ENCODE peak calls at places on chromosomes 5 and 9, in five cellular contexts. H is hepatocyte, G is adrenal gland, N is fibroblast of lung, D is cardiac muscle cell. A is an unnamed sample. For H3K27me3, the result is how much of the 10 kb centered on the place peaks cover.

GRCh38 chr5:35087971-35088370 is 40.2 kb upstream of the AGXT2 start:
- DNase-seq in H (no peak), G (peak), N (peak), D (no peak), A (no peak)

GRCh38 chr9:106657951-106658350 is 205.0 kb upstream of the ZNF462 start:
- DNase-seq in H (no peak), G (no peak), N (no peak), D (no peak), A (no peak)

GRCh38 chr5:135085936-135086235 is 51.9 kb upstream of the PITX1 start:
- DNase-seq in H (no peak), G (no peak), N (no peak), D (no peak), A (no peak)

GRCh38 chr9:92963831-92964606 is 16.7 kb downstream of the FGD3 start:
- DNase-seq in H (peak), G (no peak), N (no peak), D (no peak), A (peak)

GRCh38 chr9:16410601-16411285 is 459.7 kb downstream of the BNC2 start:
- DNase-seq in H (no peak), G (no peak), N (no peak), D (no peak), A (no peak)

GRCh38 chr9:124477211-124478013 is 27.2 kb downstream of the ADGRD2 start:
- DNase-seq in H (peak), G (no peak), N (no peak), D (peak), A (no peak)

GRCh38 chr9:76162751-76163500 is 231.3 kb downstream of the RFK start:
- DNase-seq in H (peak), G (peak), N (peak), D (peak), A (no peak)

GRCh38 chr5:81639556-81639955 is 111.3 kb downstream of the SSBP2 start:
- DNase-seq in H (no peak), G (no peak), N (no peak), D (no peak), A (no peak)

GRCh38 chr5:112642885-112643284 is 94.8 kb upstream of the APC start:
- DNase-seq in H (no peak), G (no peak), N (no peak), D (peak), A (no peak)

GRCh38 chr9:68844623-68845612 is 139.9 kb downstream of the PIP5K1B start:
- DNase-seq in H (peak), G (peak), N (peak), D (peak), A (peak)

GRCh38 chr5:34600118-34600493 is 56.0 kb upstream of the RAI14 start:
- DNase-seq in H (no peak), G (no peak), N (no peak), D (no peak), A (no peak)

GRCh38 chr9:24045150-24045549 is 219.1 kb upstream of the ELAVL2 start:
- DNase-seq in H (no peak), G (no peak), N (no peak), D (no peak), A (no peak)

GRCh38 chr5:43636076-43636475 is 33.1 kb downstream of the NNT start:
- DNase-seq in H (no peak), G (no peak), N (no peak), D (no peak), A (no peak)

GRCh38 chr5:38846379-38846967 is 661 bp downstream of the OSMR start:
- DNase-seq in H (no peak), G (peak), N (peak), D (no peak), A (no peak)

GRCh38 chr5:62466228-62466627 is 53.7 kb downstream of the IPO11 start:
- DNase-seq in H (no peak), G (no peak), N (peak), D (no peak), A (no peak)

GRCh38 chr9:78769684-78770083 is 472.8 kb downstream of the PSAT1 start:
- DNase-seq in H (no peak), G (no peak), N (no peak), D (no peak), A (no peak)

GRCh38 chr5:147504001-147504400 is 5.9 kb downstream of the DPYSL3 start:
- DNase-seq in H (peak), G (no peak), N (peak), D (no peak), A (no peak)

GRCh38 chr9:88303785-88304495 is 84.3 kb upstream of the SPIN1 start:
- DNase-seq in H (no peak), G (no peak), N (no peak), D (no peak), A (no peak)

GRCh38 chr5:98432378-98432777 is 341.1 kb upstream of the RGMB start:
- DNase-seq in H (no peak), G (no peak), N (no peak), D (no peak), A (no peak)

GRCh38 chr9:27749838-27750237 is 176.6 kb upstream of the C9orf72 start:
- DNase-seq in H (no peak), G (no peak), N (no peak), D (no peak), A (no peak)

GRCh38 chr5:151107084-151107483 is 26.2 kb upstream of the TNIP1 start:
- DNase-seq in H (no peak), G (no peak), N (no peak), D (no peak), A (no peak)

GRCh38 chr9:22136446-22137140 is 127.5 kb upstream of the CDKN2B start:
- DNase-seq in H (no peak), G (no peak), N (peak), D (no peak), A (no peak)

GRCh38 chr9:92097997-92098482 is 17.2 kb downstream of the SPTLC1 start:
- DNase-seq in H (no peak), G (peak), N (peak), D (no peak), A (peak)

GRCh38 chr9:70412678-70413426 is 1.6 kb downstream of the KLF9 start:
- DNase-seq in H (peak), G (peak), N (peak), D (peak), A (no peak)

GRCh38 chr5:145903113-145903512 is 30.3 kb upstream of the GRXCR2 start:
- DNase-seq in H (no peak), G (no peak), N (no peak), D (no peak), A (no peak)

GRCh38 chr9:93675336-93676150 is 99.2 kb downstream of the PHF2 start:
- DNase-seq in H (no peak), G (peak), N (no peak), D (no peak), A (peak)

GRCh38 chr9:92988215-92988731 is 41.0 kb downstream of the FGD3 start:
- DNase-seq in H (no peak), G (no peak), N (no peak), D (no peak), A (no peak)

GRCh38 chr5:159913481-159913880 is 2.8 kb upstream of the ADRA1B start:
- DNase-seq in H (no peak), G (no peak), N (peak), D (no peak), A (no peak)

GRCh38 chr5:159917919-159918487 is 1.7 kb downstream of the ADRA1B start:
- DNase-seq in H (no peak), G (no peak), N (no peak), D (no peak), A (no peak)

GRCh38 chr5:159913048-159913447 is 3.2 kb upstream of the ADRA1B start:
- DNase-seq in H (peak), G (peak), N (peak), D (no peak), A (no peak)

GRCh38 chr5:159916841-159917761 is 819 bp downstream of the ADRA1B start:
- DNase-seq in H (no peak), G (peak), N (no peak), D (no peak), A (no peak)

DNA sequence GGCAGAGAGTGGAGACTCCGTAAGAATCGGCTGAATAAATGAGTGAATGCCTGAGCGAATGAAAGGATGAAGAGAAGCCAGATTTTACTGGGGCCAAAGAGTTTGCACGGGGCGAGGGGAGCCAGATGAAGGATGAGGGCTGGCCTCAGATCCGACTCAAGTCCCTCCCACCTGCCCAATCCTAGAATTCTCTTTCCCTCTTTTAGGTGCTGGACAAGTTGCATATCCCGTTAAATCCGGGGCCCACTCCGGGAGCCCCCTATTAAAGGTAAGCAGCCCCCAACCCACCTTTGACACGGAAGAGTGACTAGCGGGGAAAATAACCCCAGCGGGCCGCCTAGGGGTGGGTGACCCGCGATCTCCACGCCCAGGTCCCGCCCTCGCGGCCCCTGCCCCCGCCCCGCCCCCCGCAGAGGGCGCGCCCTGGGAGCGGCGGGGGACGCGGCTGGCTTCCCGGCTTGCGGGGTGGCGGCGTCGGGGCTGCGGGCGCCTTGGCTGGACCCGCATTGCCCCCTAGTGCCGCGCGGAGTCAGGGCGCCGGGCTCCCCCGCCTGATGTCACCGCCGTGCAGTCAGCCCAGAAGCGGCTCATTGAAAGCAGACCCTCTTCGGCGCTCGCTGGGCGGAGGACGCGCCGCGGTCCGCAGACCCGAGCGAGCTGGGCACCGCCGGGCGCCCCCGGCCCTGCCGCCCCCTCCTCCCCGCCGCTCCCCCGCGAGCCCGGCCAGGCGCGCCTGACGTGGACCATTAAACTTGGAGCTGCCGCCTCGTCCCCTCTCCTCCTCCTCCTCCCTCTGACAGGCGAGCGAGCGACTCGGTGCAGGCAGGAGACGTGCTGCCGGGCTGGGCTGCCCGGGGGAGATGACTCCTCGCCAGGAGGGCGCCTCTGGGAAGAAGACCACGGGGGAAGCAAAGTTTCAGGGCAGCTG is at the start of gene ADRA1B:
- DNase-seq in H (peak), G (peak), N (peak), D (peak), A (peak)
- H3K4me3 ChIP-seq in H (peak), G (no peak), N (peak), D (peak), A (peak)

GRCh38 chr9:130298663-130299279 is 33.2 kb downstream of the HMCN2 start:
- DNase-seq in H (peak), G (no peak), N (no peak), D (peak), A (peak)
- H3K27me3 ChIP-seq in H (under half), G (under half), N (under half), D (under half), A (under half)

GRCh38 chr5:181207960-181208253 is 2.9 kb upstream of the TRIM7 start:
- DNase-seq in H (no peak), G (no peak), N (no peak), D (no peak), A (no peak)
- H3K4me3 ChIP-seq in H (no peak), G (no peak), N (peak), D (no peak), A (peak)

GRCh38 chr9:135326141-135326540 is 153.4 kb upstream of the PPP1R26 start:
- DNase-seq in H (no peak), G (no peak), N (no peak), D (no peak), A (no peak)
- H3K27me3 ChIP-seq in H (under half), G (under half), N (under half), D (under half), A (under half)

DNA sequence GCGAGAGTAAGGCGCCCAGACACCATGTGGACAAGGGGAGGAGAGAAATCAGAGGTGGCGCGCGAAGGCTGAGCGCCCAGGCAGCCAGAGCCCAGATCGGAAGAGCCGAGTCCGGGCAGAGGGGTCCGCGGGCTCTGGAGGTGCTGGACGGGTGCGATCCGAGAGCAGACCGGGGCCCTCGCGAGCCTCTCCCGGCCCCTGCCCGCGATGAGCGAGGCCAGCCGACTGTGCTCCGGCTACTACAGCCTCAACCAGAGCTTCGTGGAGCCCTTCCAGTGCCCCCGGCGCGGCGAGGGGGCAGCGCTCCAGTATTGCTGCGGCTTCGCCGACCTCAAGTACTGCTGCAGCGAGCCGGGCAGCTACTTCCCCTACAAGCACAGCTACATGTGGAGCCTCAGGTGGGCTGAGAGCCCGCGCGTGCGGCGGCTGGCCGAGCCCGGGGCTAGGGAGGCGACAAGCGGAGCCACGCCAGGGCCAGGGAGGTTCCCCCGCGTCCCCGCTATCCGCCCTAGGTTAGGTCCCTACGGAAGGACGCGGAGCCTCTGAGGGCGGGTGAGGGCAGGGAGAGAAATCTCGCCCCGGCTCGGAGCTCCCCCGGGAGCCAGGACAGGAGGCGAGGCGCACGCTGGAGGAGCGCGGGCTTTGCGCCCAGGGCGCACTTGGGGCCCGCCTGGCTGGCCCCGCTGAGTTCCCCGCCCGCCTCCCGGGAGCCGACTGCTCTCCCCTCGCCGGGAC is at the start of gene SHISAL2B:
- DNase-seq in H (peak), G (no peak), N (peak), D (peak), A (no peak)
- H3K4me3 ChIP-seq in H (peak), G (no peak), N (peak), D (peak), A (no peak)

GRCh38 chr5:149685494-149685893 is 44.6 kb upstream of the PPARGC1B start:
- DNase-seq in H (no peak), G (no peak), N (no peak), D (no peak), A (no peak)
- H3K27me3 ChIP-seq in H (under half), G (under half), N (under half), D (under half), A (under half)

DNA sequence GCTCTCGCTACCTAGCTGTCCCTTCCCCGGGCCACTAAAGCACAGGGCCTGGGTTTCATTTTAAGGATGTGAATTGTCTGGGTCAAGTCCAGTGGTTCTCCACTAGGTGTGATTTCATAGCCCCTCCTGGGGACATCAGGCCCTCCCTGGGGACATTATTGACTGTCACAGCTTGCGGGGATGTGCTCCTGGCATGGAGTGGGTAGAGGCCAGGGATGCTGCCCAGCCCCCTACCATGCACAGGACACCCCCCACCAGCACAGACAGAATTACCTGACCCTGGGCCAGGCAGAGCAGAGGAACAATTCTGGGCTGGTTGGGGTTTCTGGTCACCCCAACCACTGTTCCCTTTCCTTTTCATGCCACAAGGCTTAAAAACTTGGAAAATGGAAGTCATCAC is 4.1 kb downstream of the FAM78A start:
- DNase-seq in H (no peak), G (no peak), N (no peak), D (no peak), A (no peak)
- H3K4me3 ChIP-seq in H (no peak), G (no peak), N (no peak), D (no peak), A (no peak)

GRCh38 chr5:176780951-176781350 is 29.4 kb upstream of the UNC5A start:
- DNase-seq in H (no peak), G (no peak), N (no peak), D (peak), A (no peak)

GRCh38 chr5:176787676-176788075 is 22.7 kb upstream of the UNC5A start:
- DNase-seq in H (no peak), G (no peak), N (no peak), D (no peak), A (no peak)

GRCh38 chr5:176785184-176786145 is 24.9 kb upstream of the UNC5A start:
- DNase-seq in H (no peak), G (no peak), N (no peak), D (no peak), A (no peak)

GRCh38 chr5:176781638-176782570 is 28.5 kb upstream of the UNC5A start:
- DNase-seq in H (no peak), G (no peak), N (no peak), D (no peak), A (no peak)

DNA sequence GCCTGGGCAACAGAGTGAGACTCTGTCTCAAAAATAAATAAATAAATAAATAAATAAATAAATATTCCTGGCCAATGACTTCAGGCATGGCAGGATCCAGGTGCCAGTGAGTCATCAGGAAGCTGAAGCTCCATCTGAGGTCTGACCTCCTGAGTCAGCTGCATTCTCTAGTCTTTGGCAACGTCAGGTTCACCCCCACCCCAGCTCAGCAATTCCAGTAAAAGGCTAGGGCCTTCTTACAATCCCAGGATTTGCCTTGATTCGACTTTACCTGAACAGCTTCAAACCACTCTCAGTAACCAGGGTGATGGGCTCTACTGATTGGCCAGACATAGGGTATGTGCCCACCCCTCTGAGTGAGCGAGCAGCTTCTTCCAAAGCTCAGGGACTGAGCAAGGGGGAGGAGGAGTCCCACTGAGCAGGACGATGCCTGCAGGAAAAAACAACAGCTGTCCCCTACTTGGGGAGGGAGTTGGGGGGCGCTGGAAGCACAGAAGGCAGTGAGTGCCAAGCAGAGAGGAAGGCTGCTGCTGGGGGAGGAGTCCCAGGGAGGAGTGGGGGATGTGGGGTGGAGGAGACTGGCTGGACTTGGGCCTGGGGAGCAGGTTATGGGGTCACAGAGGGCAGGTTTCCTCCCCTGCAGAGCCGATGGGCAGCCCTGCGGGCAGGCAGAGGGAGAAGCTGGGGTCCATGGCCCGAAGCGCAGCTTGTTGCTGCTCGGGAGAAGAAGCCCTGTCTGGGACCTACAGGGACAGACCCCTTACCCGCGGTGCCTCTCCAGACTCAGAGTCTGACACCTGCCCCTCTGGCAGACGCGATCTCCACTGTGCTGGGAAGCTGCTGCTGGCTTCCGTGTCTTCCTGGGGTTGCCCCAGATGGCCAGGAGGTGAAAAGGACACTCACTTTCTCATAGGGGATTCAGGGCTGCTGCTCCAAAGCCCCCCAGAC is 25.9 kb upstream of the UNC5A start:
- DNase-seq in H (peak), G (no peak), N (peak), D (no peak), A (no peak)
- H3K27me3 ChIP-seq in H (under half), G (under half), N (under half), D (under half), A (under half)

GRCh38 chr5:157520911-157521703 is 54.5 kb downstream of the ADAM19 start:
- DNase-seq in H (no peak), G (peak), N (peak), D (no peak), A (no peak)
- H3K4me3 ChIP-seq in H (no peak), G (no peak), N (no peak), D (no peak), A (no peak)

GRCh38 chr5:138649775-138650174 is 74.6 kb upstream of the HSPA9 start:
- DNase-seq in H (no peak), G (no peak), N (no peak), D (no peak), A (no peak)

GRCh38 chr5:138649316-138649720 is 74.1 kb upstream of the HSPA9 start:
- DNase-seq in H (no peak), G (peak), N (no peak), D (no peak), A (no peak)

GRCh38 chr5:138648841-138649240 is 73.6 kb upstream of the HSPA9 start:
- DNase-seq in H (no peak), G (peak), N (no peak), D (no peak), A (no peak)

GRCh38 chr5:138650999-138651766 is 76.0 kb upstream of the HSPA9 start:
- DNase-seq in H (no peak), G (no peak), N (no peak), D (no peak), A (no peak)

DNA sequence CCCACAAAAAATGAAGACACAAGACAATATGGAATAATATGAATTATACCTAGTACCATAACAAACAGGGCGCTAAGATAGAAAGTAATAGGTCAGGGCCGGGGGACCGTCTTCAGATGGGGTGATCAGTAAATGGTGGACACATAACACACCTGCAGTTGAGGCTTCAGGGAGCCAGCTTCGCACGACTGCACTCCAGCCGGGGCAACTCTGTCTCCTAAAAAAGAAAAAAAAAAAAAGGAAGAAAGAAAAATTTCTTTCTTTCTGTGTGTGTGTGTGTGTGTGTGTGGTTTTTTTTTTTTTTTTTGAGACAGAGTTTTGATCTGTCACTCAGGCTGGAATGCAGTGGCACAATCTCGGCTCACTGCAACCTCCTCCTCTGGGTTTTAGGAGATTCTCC is 75.0 kb upstream of the HSPA9 start:
- DNase-seq in H (no peak), G (no peak), N (no peak), D (no peak), A (no peak)
- H3K27me3 ChIP-seq in H (under half), G (under half), N (under half), D (under half), A (under half)